ENCODE peak calls at places on chromosomes 13 and 19, in ten cellular contexts. E is kidney; K is upper lobe of right lung; T is HCT116; Y is body of pancreas; L is adrenal gland; J is CD8-positive, alpha-beta T cell; I is CD4-positive, alpha-beta T cell; F is BE2C; G is upper lobe of left lung. C is an unnamed sample. For H3K9me3, the result is how much of the 10 kb centered on the place peaks cover.

GRCh38 chr19:46453661-46454060 is 17.7 kb downstream of the PNMA8A start:
- DNase-seq in L (no peak), Y (no peak), I (no peak), G (no peak), E (no peak), T (no peak), F (no peak), J (no peak), K (peak), C (no peak)

GRCh38 chr13:52804202-52804641 is 44.2 kb downstream of the PCDH8 start:
- DNase-seq in Y (no peak), E (no peak), L (no peak), G (no peak), K (no peak), T (no peak), F (no peak), J (no peak), I (no peak), C (no peak)

GRCh38 chr19:43776285-43776684 is 4.5 kb downstream of the KCNN4 start:
- DNase-seq in F (no peak), K (no peak), G (no peak), I (no peak), L (no peak), E (no peak), Y (no peak), J (no peak), T (no peak), C (no peak)

GRCh38 chr19:47100290-47100689 is 13.3 kb downstream of the ZC3H4 start:
- DNase-seq in E (no peak), K (no peak), G (no peak), F (no peak), I (no peak), T (no peak), Y (no peak), L (no peak), J (no peak), C (no peak)

GRCh38 chr13:51638497-51638871 is 54.2 kb downstream of the WDFY2 start:
- DNase-seq in T (no peak), Y (no peak), K (no peak), L (no peak), J (no peak), E (no peak), I (no peak), F (no peak), G (no peak), C (no peak)

GRCh38 chr13:95603887-95604533 is 40.5 kb downstream of the DZIP1 start:
- DNase-seq in G (peak), F (no peak), K (peak), T (no peak), J (no peak), L (peak), E (peak), I (no peak), Y (peak), C (no peak)

GRCh38 chr19:33054623-33055022 is 10.1 kb downstream of the RHPN2 start:
- DNase-seq in J (no peak), E (peak), T (peak), L (no peak), Y (peak), G (no peak), K (no peak), I (no peak), F (no peak), C (no peak)

GRCh38 chr13:26132756-26133155 is 80.9 kb upstream of the SHISA2 start:
- DNase-seq in L (no peak), I (no peak), E (no peak), K (no peak), F (no peak), J (no peak), Y (no peak), T (no peak), G (no peak), C (no peak)

GRCh38 chr13:93244918-93245280 is 18.3 kb downstream of the GPC6 start:
- DNase-seq in F (no peak), L (no peak), Y (no peak), T (no peak), I (no peak), J (no peak), E (no peak), K (no peak), G (no peak), C (no peak)

GRCh38 chr13:52723181-52723580 is 16.4 kb downstream of the CNMD start:
- DNase-seq in G (no peak), E (no peak), K (no peak), F (no peak), Y (no peak), T (no peak), J (no peak), L (no peak), I (no peak), C (no peak)

GRCh38 chr19:17538684-17539287 is 16.7 kb upstream of the COLGALT1 start:
- DNase-seq in I (no peak), Y (no peak), F (no peak), K (no peak), J (no peak), G (no peak), L (no peak), E (peak), T (no peak), C (no peak)

GRCh38 chr13:41780736-41781708 is 179.9 kb downstream of the VWA8 start:
- DNase-seq in I (no peak), G (no peak), Y (no peak), E (no peak), L (no peak), K (no peak), T (no peak), F (no peak), J (no peak), C (peak)

GRCh38 chr19:38676023-38676877 is 28.8 kb downstream of the ACTN4 start:
- DNase-seq in K (no peak), L (no peak), E (peak), Y (no peak), F (no peak), T (no peak), I (no peak), J (no peak), G (peak), C (no peak)

GRCh38 chr19:50652722-50653121 is 3.5 kb downstream of the C19orf81 start:
- DNase-seq in L (no peak), J (no peak), K (no peak), Y (no peak), E (no peak), I (no peak), F (no peak), G (no peak), T (no peak), C (no peak)

GRCh38 chr13:111567637-111568036 is 247.2 kb downstream of the TEX29 start:
- DNase-seq in L (no peak), F (no peak), Y (no peak), J (no peak), E (peak), G (no peak), T (no peak), I (no peak), K (no peak), C (no peak)

GRCh38 chr13:110565296-110565695 is 3.8 kb upstream of the RAB20 start:
- DNase-seq in Y (no peak), T (no peak), L (no peak), J (no peak), F (no peak), K (peak), I (no peak), E (no peak), G (no peak), C (no peak)

GRCh38 chr13:35818577-35819165 is 312.5 kb downstream of the DCLK1 start:
- DNase-seq in L (no peak), J (no peak), Y (no peak), T (peak), G (no peak), F (no peak), I (no peak), E (no peak), K (no peak), C (no peak)

GRCh38 chr19:31572671-31573298 is 223.5 kb upstream of the TSHZ3 start:
- DNase-seq in G (no peak), K (no peak), I (no peak), T (no peak), J (peak), Y (no peak), L (no peak), E (no peak), F (no peak), C (no peak)

GRCh38 chr19:8609210-8610040 is 1.1 kb downstream of the ADAMTS10 start:
- DNase-seq in T (peak), G (peak), L (peak), K (peak), F (no peak), J (peak), E (peak), I (no peak), Y (no peak), C (no peak)

GRCh38 chr19:719636-720377 is 11.1 kb downstream of the PALM start:
- DNase-seq in L (no peak), G (peak), E (peak), Y (no peak), T (no peak), F (peak), K (no peak), I (no peak), J (no peak), C (no peak)

GRCh38 chr19:39195755-39196154 is 1.0 kb upstream of the NCCRP1 start:
- DNase-seq in K (no peak), F (no peak), I (no peak), J (no peak), T (no peak), L (no peak), E (no peak), Y (peak), G (no peak), C (no peak)

GRCh38 chr13:65959305-65959704 is 1270.8 kb downstream of the PCDH9 start:
- DNase-seq in T (no peak), G (no peak), J (no peak), K (no peak), I (no peak), Y (no peak), L (no peak), F (peak), E (no peak), C (no peak)

GRCh38 chr19:36213793-36214387 is 575 bp downstream of the ZNF565 start:
- DNase-seq in Y (no peak), F (no peak), I (no peak), J (no peak), T (no peak), G (no peak), E (no peak), L (no peak), K (no peak), C (no peak)

GRCh38 chr13:48110930-48111721 is 16.2 kb upstream of the MED4 start:
- DNase-seq in Y (no peak), L (no peak), E (no peak), F (no peak), I (no peak), K (no peak), J (no peak), T (no peak), G (no peak), C (no peak)

GRCh38 chr19:48445256-48445605 is 552 bp upstream of the GRWD1 start:
- DNase-seq in T (peak), J (no peak), L (no peak), E (no peak), G (no peak), Y (no peak), I (no peak), K (no peak), F (peak), C (peak)

GRCh38 chr13:44313674-44314073 is 60.0 kb upstream of the SERP2 start:
- DNase-seq in E (no peak), L (no peak), Y (no peak), G (no peak), F (no peak), T (peak), I (no peak), J (no peak), K (no peak), C (no peak)

GRCh38 chr19:10808937-10809655 is 26.9 kb downstream of the TMED1 start:
- DNase-seq in Y (no peak), K (no peak), F (no peak), E (no peak), T (peak), I (no peak), J (no peak), L (no peak), G (no peak), C (no peak)

GRCh38 chr19:56874530-56874929 is 34.0 kb upstream of the PEG3 start:
- DNase-seq in I (no peak), J (no peak), T (no peak), K (no peak), L (no peak), E (no peak), Y (no peak), F (no peak), G (no peak), C (no peak)
- H3K9me3 ChIP-seq in I (half or more), J (under half), T (under half), K (under half), L (under half), E (under half), Y (under half), F (under half), G (under half), C (half or more)

GRCh38 chr19:41023193-41023592 is 32.1 kb downstream of the CYP2B6 start:
- DNase-seq in L (no peak), T (no peak), J (no peak), F (no peak), E (no peak), G (no peak), I (no peak), K (no peak), Y (no peak), C (no peak)
- TF ChIP-seq CTCF in L (no peak), T (peak), J (no peak), F (no peak), E (no peak), G (no peak), I (no peak), K (no peak), Y (no peak), C (no peak)

GRCh38 chr13:99422556-99423220 is 78.6 kb upstream of the TM9SF2 start:
- DNase-seq in F (no peak), T (no peak), G (no peak), Y (no peak), J (no peak), L (no peak), K (no peak), E (no peak), I (no peak), C (no peak)

GRCh38 chr13:99425485-99426341 is 75.6 kb upstream of the TM9SF2 start:
- DNase-seq in K (no peak), G (no peak), F (no peak), E (no peak), Y (no peak), T (no peak), I (peak), L (no peak), J (peak), C (no peak)

GRCh38 chr13:99421758-99422555 is 79.3 kb upstream of the TM9SF2 start:
- DNase-seq in I (no peak), T (no peak), J (no peak), Y (no peak), K (peak), E (no peak), F (no peak), G (no peak), L (no peak), C (no peak)

GRCh38 chr13:99429670-99430069 is 71.6 kb upstream of the TM9SF2 start:
- DNase-seq in Y (no peak), G (no peak), J (no peak), T (no peak), L (no peak), I (no peak), F (no peak), K (no peak), E (no peak), C (no peak)

GRCh38 chr13:99426426-99426825 is 74.8 kb upstream of the TM9SF2 start:
- DNase-seq in F (no peak), T (no peak), J (peak), K (no peak), Y (no peak), L (no peak), G (no peak), I (no peak), E (no peak), C (no peak)
- H3K9me3 ChIP-seq in F (under half), T (under half), J (under half), K (under half), Y (under half), L (under half), G (under half), I (under half), E (under half), C (under half)

DNA sequence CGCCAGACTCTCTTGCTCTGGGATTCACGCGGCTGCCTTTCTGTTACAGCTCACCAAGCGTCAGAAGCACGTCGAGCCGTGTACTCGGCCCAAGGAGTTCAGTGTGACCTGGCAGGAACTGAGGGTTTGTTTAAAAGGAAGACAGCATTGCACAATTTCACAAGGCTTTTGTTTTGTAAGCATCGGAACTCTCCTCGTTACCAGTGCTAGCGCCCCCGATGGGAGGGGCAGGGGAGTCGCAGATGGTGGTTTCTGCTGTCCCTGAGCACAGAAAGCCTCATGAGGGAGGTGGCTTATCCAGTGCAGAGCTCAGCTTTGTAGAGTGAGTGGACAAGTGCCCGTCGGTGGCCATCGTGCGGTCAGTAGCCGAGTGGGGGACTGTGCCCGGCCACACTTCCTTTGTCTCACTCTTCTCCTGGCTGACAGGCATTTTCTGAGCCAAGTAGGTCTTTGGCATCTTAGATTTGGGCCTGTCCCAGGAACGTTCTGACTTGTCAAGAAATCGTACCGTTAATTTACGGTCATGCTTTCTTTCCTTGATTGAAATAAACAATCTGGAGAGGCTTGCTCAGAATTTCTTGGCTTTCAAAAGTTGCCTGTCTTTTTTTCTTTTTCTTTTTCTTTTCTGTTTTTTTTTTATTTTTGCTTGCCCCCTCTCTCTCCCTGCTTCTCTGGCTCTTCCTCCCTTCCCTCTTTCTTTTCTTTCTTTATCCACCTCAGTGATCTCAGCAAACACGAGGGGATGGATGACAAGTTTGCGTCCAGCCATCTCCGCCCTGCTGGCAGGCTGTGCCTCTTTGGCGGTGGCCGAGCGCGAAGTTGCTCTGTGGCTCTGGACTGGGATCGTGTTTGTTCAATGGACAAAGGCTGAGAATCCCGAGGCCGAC is 7.7 kb downstream of the KDM4B start:
- DNase-seq in F (no peak), T (no peak), L (peak), Y (no peak), E (peak), K (peak), G (peak), J (no peak), I (no peak), C (peak)
- TF ChIP-seq CTCF in F (peak), T (no peak), L (peak), Y (no peak), E (peak), K (peak), G (peak), J (no peak), I (no peak), C (peak)